ENCODE peak calls at places on chromosomes 5 and 9, in four cellular contexts. H is hepatic stellate cell; B is effector memory CD8-positive, alpha-beta T cell; W is head of caudate nucleus. Z is an unnamed sample.

GRCh38 chr9:36218411-36218901 is 27.7 kb downstream of the CLTA start:
- DNase-seq in H (no peak), B (no peak), W (peak; percentile 53), Z (no peak)

GRCh38 chr9:14813336-14814020 is 90.9 kb upstream of the CER1 start:
- DNase-seq in H (peak; percentile 5), B (no peak), W (no peak), Z (peak; percentile 47)

GRCh38 chr9:82934949-82935348 is 128.0 kb downstream of the RASEF start:
- DNase-seq in H (no peak), B (no peak), W (no peak), Z (peak; percentile 52)

GRCh38 chr9:35396560-35397215 is 93.2 kb upstream of the RUSC2 start:
- DNase-seq in H (no peak), B (no peak), W (no peak), Z (no peak)

GRCh38 chr9:131578778-131579504 is 33.6 kb downstream of the PRRT1B start:
- DNase-seq in H (no peak), B (peak; percentile 45), W (no peak), Z (no peak)

GRCh38 chr9:133711428-133712220 is 26.5 kb downstream of the SARDH start:
- DNase-seq in H (peak; percentile 96), B (no peak), W (no peak), Z (no peak)

GRCh38 chr9:106528158-106528557 is 334.8 kb upstream of the ZNF462 start:
- DNase-seq in H (no peak), B (no peak), W (no peak), Z (no peak)

GRCh38 chr5:40685952-40686351 is 6.2 kb downstream of the PTGER4 start:
- DNase-seq in H (no peak), B (no peak), W (no peak), Z (no peak)

GRCh38 chr5:72106922-72107873 is at the start of gene MAP1B:
- DNase-seq in H (peak; percentile 74), B (no peak), W (peak; percentile 84), Z (peak; percentile 86)

GRCh38 chr5:75192804-75193203 is 43.9 kb downstream of the ANKRD31 start:
- DNase-seq in H (no peak), B (no peak), W (peak; percentile 26), Z (no peak)

GRCh38 chr5:78801413-78801812 is 152.8 kb upstream of the LHFPL2 start:
- DNase-seq in H (no peak), B (no peak), W (no peak), Z (no peak)

GRCh38 chr9:107737987-107738743 is 248.6 kb upstream of the KLF4 start:
- DNase-seq in H (no peak), B (no peak), W (no peak), Z (peak; percentile 36)

GRCh38 chr9:133321411-133321935 is 14.5 kb downstream of the SURF6 start:
- DNase-seq in H (no peak), B (no peak), W (no peak), Z (no peak)

GRCh38 chr9:131657890-131658752 is 81.8 kb downstream of the RAPGEF1 start:
- DNase-seq in H (peak; percentile 72), B (no peak), W (no peak), Z (peak; percentile 89)

GRCh38 chr9:125749287-125749935 is 2.2 kb downstream of the PBX3 start:
- DNase-seq in H (no peak), B (no peak), W (no peak), Z (peak; percentile 15)